ENCODE peak calls at places on chromosomes 7 and 10, in six cellular contexts. W, S, G, H, A and L are unnamed samples.

GRCh38 chr7:55477781-55478374 is 94.4 kb downstream of the VOPP1 start:
- DNase-seq in W (no peak), S (no peak), G (no peak), H (peak; percentile 96), A (no peak), L (no peak)

GRCh38 chr7:18345641-18346234 is 149.8 kb upstream of the HDAC9 start:
- DNase-seq in W (peak; percentile 14), S (no peak), G (peak; percentile 43), H (peak; percentile 36), A (peak; percentile 21), L (peak; percentile 46)

GRCh38 chr7:43071604-43072003 is 40.8 kb upstream of the HECW1 start:
- DNase-seq in W (no peak), S (no peak), G (no peak), H (peak; percentile 4), A (peak; percentile 19), L (no peak)

GRCh38 chr10:62726142-62726541 is 78.4 kb upstream of the ADO start:
- DNase-seq in W (no peak), S (no peak), G (no peak), H (no peak), A (no peak), L (no peak)

GRCh38 chr7:50782376-50783208 is at the start of gene GRB10:
- DNase-seq in W (peak; percentile 37), S (peak; percentile 63), G (peak; percentile 18), H (peak; percentile 10), A (peak; percentile 65), L (no peak)

GRCh38 chr10:3532644-3533043 is 252.4 kb downstream of the KLF6 start:
- DNase-seq in W (no peak), S (no peak), G (no peak), H (no peak), A (no peak), L (no peak)

GRCh38 chr10:37289833-37290464 is 164.6 kb downstream of the ANKRD30A start:
- DNase-seq in W (no peak), S (no peak), G (no peak), H (no peak), A (no peak), L (no peak)

GRCh38 chr10:79417266-79417665 is 28.2 kb downstream of the ZCCHC24 start:
- DNase-seq in W (no peak), S (peak; percentile 15), G (no peak), H (no peak), A (no peak), L (no peak)

GRCh38 chr7:79412438-79412837 is 41.0 kb downstream of the MAGI2 start:
- DNase-seq in W (no peak), S (no peak), G (no peak), H (no peak), A (no peak), L (no peak)

GRCh38 chr7:117010375-117011133 is 57.3 kb downstream of the ST7 start:
- DNase-seq in W (no peak), S (no peak), G (no peak), H (peak; percentile 9), A (no peak), L (no peak)

GRCh38 chr10:116017405-116017804 is 255.6 kb downstream of the GFRA1 start:
- DNase-seq in W (no peak), S (no peak), G (no peak), H (no peak), A (no peak), L (no peak)
- H3K4me3 ChIP-seq in W (no peak overlapping the region), S (no peak overlapping the region), G (no peak overlapping the region), H (no peak overlapping the region), A (no peak overlapping the region), L (no peak overlapping the region)

GRCh38 chr7:26156454-26157365 is 4.7 kb downstream of the NFE2L3 start:
- DNase-seq in W (no peak), S (no peak), G (peak; percentile 63), H (peak; percentile 79), A (no peak), L (peak; percentile 76)

GRCh38 chr7:26153246-26153822 is 1.3 kb downstream of the NFE2L3 start:
- DNase-seq in W (no peak), S (no peak), G (no peak), H (no peak), A (no peak), L (no peak)

GRCh38 chr7:26157520-26158105 is 5.6 kb downstream of the NFE2L3 start:
- DNase-seq in W (no peak), S (no peak), G (no peak), H (no peak), A (no peak), L (no peak)

GRCh38 chr7:26153823-26154783 is 2.1 kb downstream of the NFE2L3 start:
- DNase-seq in W (peak; percentile 21), S (no peak), G (no peak), H (no peak), A (no peak), L (no peak)

DNA sequence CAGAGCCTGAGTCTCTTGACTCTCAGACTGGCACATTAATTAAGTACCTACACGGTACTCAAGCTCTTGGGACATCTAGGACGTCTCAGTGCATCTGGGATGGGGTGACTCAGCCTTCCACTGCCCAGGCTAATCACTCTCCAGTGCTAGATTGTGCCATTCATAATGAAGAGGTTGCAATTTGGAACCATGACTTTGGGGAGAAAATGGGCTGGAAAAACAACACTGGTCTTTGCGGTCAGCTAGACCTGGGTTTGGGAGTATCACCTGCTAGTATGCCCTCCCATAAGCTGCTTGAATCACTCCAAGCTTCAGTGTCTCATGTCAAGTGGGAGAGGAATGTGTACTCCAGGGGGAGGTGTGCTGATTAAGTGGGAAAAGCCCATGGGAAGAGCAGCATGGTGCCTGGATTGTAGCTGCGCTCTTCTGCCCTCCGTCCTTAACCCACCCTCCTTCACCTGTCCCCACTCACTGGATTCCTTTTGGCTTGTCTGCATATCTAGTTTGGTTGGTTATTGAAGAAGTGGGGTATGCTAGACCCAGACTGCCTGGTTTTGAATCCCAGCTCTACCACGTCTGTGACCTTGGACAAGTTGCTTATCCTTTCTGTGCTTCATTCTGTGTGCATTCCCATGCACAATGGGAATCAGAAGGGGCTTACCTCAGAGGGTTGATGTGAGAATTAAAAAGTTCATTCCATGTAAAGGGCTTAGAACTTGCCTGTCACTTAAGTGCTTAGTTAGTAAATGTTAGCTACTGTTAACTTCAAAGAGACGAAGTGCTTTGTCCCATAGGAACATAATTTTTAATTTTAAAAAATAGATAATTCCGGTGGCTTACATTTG is 3.8 kb downstream of the NFE2L3 start:
- DNase-seq in W (no peak), S (no peak), G (no peak), H (peak; percentile 34), A (no peak), L (no peak)
- H3K4me3 ChIP-seq in W (no peak overlapping the region), S (no peak overlapping the region), G (no peak overlapping the region), H (peak overlapping the region; percentile 1), A (peak overlapping the region; percentile 62), L (no peak overlapping the region)

GRCh38 chr10:133444342-133445267 is 9.1 kb upstream of the SCART1 start:
- DNase-seq in W (no peak), S (no peak), G (no peak), H (no peak), A (peak; percentile 8), L (no peak)

GRCh38 chr10:133442191-133442966 is 11.4 kb upstream of the SCART1 start:
- DNase-seq in W (no peak), S (no peak), G (no peak), H (no peak), A (peak; percentile 13), L (peak; percentile 24)

GRCh38 chr10:133441780-133442179 is 12.0 kb upstream of the SCART1 start:
- DNase-seq in W (no peak), S (no peak), G (no peak), H (no peak), A (peak; percentile 12), L (no peak)

GRCh38 chr10:133445268-133445732 is 8.4 kb upstream of the SCART1 start:
- DNase-seq in W (no peak), S (no peak), G (no peak), H (no peak), A (peak; percentile 18), L (no peak)

GRCh38 chr10:133442967-133443924 is 10.5 kb upstream of the SCART1 start:
- DNase-seq in W (no peak), S (no peak), G (no peak), H (no peak), A (peak; percentile 6), L (no peak)
- H3K4me3 ChIP-seq in W (no peak overlapping the region), S (no peak overlapping the region), G (no peak overlapping the region), H (no peak overlapping the region), A (no peak overlapping the region), L (no peak overlapping the region)

DNA sequence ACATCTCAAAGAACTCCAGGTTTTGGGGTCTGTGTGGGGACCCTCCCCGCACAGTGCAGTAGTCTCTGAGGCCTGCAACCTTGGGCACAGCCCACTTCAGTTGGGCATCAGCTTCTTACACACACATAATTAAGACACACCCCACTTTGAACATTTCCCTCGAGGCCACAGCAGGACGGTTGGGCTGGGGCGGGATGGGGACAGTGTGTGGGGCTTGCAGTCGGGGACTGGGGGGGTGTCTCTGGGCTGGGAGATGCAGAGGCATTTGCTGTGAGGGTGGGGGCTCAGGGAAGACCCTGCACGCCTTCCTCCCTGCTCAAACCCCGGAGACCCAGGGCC is 1.2 kb downstream of the LFNG start:
- DNase-seq in W (no peak), S (no peak), G (no peak), H (no peak), A (no peak), L (no peak)
- H3K4me3 ChIP-seq in W (peak overlapping the region; percentile 67), S (peak overlapping the region; percentile 35), G (peak overlapping the region; percentile 94), H (peak overlapping the region; percentile 64), A (peak overlapping the region; percentile 78), L (no peak overlapping the region)

GRCh38 chr10:101772895-101773761 is 2.8 kb downstream of the FGF8 start:
- DNase-seq in W (no peak), S (no peak), G (no peak), H (no peak), A (peak; percentile 28), L (no peak)

GRCh38 chr10:101773923-101774588 is 1.9 kb downstream of the FGF8 start:
- DNase-seq in W (no peak), S (no peak), G (no peak), H (no peak), A (peak; percentile 16), L (no peak)

GRCh38 chr10:101775273-101776131 is at the start of gene FGF8:
- DNase-seq in W (no peak), S (no peak), G (no peak), H (no peak), A (no peak), L (no peak)

GRCh38 chr10:101772017-101772894 is 3.7 kb downstream of the FGF8 start:
- DNase-seq in W (no peak), S (no peak), G (no peak), H (no peak), A (peak; percentile 14), L (no peak)

GRCh38 chr10:101774589-101775272 is 1.2 kb downstream of the FGF8 start:
- DNase-seq in W (no peak), S (no peak), G (no peak), H (no peak), A (peak; percentile 37), L (no peak)
- H3K4me3 ChIP-seq in W (no peak overlapping the region), S (no peak overlapping the region), G (no peak overlapping the region), H (no peak overlapping the region), A (no peak overlapping the region), L (no peak overlapping the region)

GRCh38 chr10:114576132-114576487 is 82.0 kb downstream of the ABLIM1 start:
- DNase-seq in W (no peak), S (no peak), G (no peak), H (no peak), A (no peak), L (no peak)
- H3K4me3 ChIP-seq in W (no peak overlapping the region), S (no peak overlapping the region), G (no peak overlapping the region), H (no peak overlapping the region), A (no peak overlapping the region), L (no peak overlapping the region)

GRCh38 chr7:20223356-20223755 is 6.2 kb upstream of the MACC1 start:
- DNase-seq in W (no peak), S (no peak), G (no peak), H (peak; percentile 61), A (no peak), L (no peak)
- H3K4me3 ChIP-seq in W (no peak overlapping the region), S (no peak overlapping the region), G (no peak overlapping the region), H (no peak overlapping the region), A (no peak overlapping the region), L (no peak overlapping the region)

GRCh38 chr7:128266891-128267839 is 26.1 kb downstream of the LEP start:
- DNase-seq in W (peak; percentile 16), S (peak; percentile 58), G (no peak), H (peak; percentile 77), A (peak; percentile 90), L (no peak)
- H3K4me3 ChIP-seq in W (peak overlapping the region; percentile 19), S (no peak overlapping the region), G (no peak overlapping the region), H (peak overlapping the region; percentile 23), A (peak overlapping the region; percentile 30), L (no peak overlapping the region)